ENCODE peak calls at places on chromosomes 13 and 19, in eight cellular contexts. B is NCI-H1105 treated with DMSO at 0.1 percent for 48 hours; A is fibroblast of mammary gland; L is stimulated activated CD8-positive, alpha-beta memory T cell treated with anti-CD3 and anti-CD28 coated beads, Interleukin-15, amount 100 ng/mL, for 4 hours; U is T-helper 22 cell; Z is mucosa of gallbladder; R is dermis blood vessel endothelial cell; V is NCI-H2081. Q is an unnamed sample.

GRCh38 chr13:74891610-74892009 is 590.4 kb downstream of the TBC1D4 start:
- DNase-seq in V (peak), Z (no peak), R (peak), U (no peak), A (peak), B (no peak), L (no peak), Q (no peak)

GRCh38 chr19:17138937-17139598 is 63.5 kb downstream of the MYO9B start:
- DNase-seq in V (no peak), A (no peak), Z (no peak), R (no peak), L (no peak), U (no peak), B (no peak), Q (no peak)

GRCh38 chr13:94641432-94641941 is 39.8 kb downstream of the GPR180 start:
- DNase-seq in B (peak), R (peak), U (no peak), A (peak), V (peak), Z (no peak), L (no peak), Q (no peak)

GRCh38 chr13:112248406-112248760 is 127.8 kb upstream of the SPACA7 start:
- DNase-seq in A (no peak), V (no peak), Z (no peak), R (no peak), L (no peak), U (no peak), B (no peak), Q (no peak)

GRCh38 chr13:95191821-95192220 is 109.4 kb downstream of the ABCC4 start:
- DNase-seq in A (peak), R (peak), V (peak), B (peak), U (no peak), L (no peak), Z (peak), Q (no peak)

GRCh38 chr13:113539822-113540221 is 44.7 kb upstream of the TFDP1 start:
- DNase-seq in U (no peak), V (no peak), A (peak), L (no peak), Z (no peak), R (no peak), B (no peak), Q (no peak)

GRCh38 chr19:48190288-48191284 is 20.1 kb downstream of the ZSWIM9 start:
- DNase-seq in Z (no peak), A (peak), U (peak), B (no peak), V (peak), L (peak), R (peak), Q (no peak)

GRCh38 chr13:93624371-93624777 is 397.8 kb downstream of the GPC6 start:
- DNase-seq in R (no peak), Z (no peak), V (no peak), A (peak), B (peak), L (no peak), U (no peak), Q (no peak)

GRCh38 chr13:87094646-87095045 is 576.5 kb upstream of the SLITRK5 start:
- DNase-seq in L (no peak), Z (no peak), V (no peak), R (no peak), A (peak), B (peak), U (no peak), Q (no peak)

GRCh38 chr13:19864018-19864338 is 529 bp upstream of the ZMYM5 start:
- DNase-seq in B (peak), U (peak), R (peak), A (peak), Z (peak), L (peak), V (peak), Q (peak)

GRCh38 chr13:110062777-110063442 is 244.0 kb downstream of the COL4A1 start:
- DNase-seq in R (no peak), U (no peak), A (no peak), B (no peak), V (no peak), Z (no peak), L (no peak), Q (no peak)

GRCh38 chr19:21749090-21749489 is 18.3 kb downstream of the ZNF100 start:
- DNase-seq in U (no peak), L (no peak), V (no peak), B (no peak), R (no peak), Z (no peak), A (peak), Q (no peak)

GRCh38 chr19:42313096-42313839 is at the start of gene TMEM145:
- DNase-seq in Z (no peak), A (peak), U (no peak), L (no peak), R (peak), V (peak), B (peak), Q (no peak)

GRCh38 chr19:18666784-18667183 is 16.7 kb upstream of the CRTC1 start:
- DNase-seq in L (no peak), V (no peak), A (no peak), R (no peak), U (no peak), Z (no peak), B (no peak), Q (no peak)

GRCh38 chr19:58553799-58554493 is 959 bp downstream of the CHMP2A start:
- DNase-seq in U (no peak), L (no peak), V (no peak), B (no peak), A (no peak), R (peak), Z (no peak), Q (no peak)

GRCh38 chr19:13027557-13027956 is 32.3 kb downstream of the NFIX start:
- DNase-seq in R (no peak), L (no peak), U (no peak), Z (no peak), B (no peak), V (no peak), A (no peak), Q (no peak)

GRCh38 chr13:46146898-46147297 is 35.1 kb downstream of the LCP1 start:
- DNase-seq in V (no peak), R (no peak), L (no peak), B (peak), U (no peak), Z (no peak), A (peak), Q (no peak)

GRCh38 chr19:43596842-43597461 is 557 bp downstream of the ZNF576 start:
- DNase-seq in L (no peak), A (no peak), V (peak), B (no peak), R (peak), Z (no peak), U (no peak), Q (no peak)

GRCh38 chr19:3006075-3006767 is 22.9 kb downstream of the TLE2 start:
- DNase-seq in U (no peak), B (no peak), L (no peak), R (no peak), V (no peak), Z (no peak), A (no peak), Q (no peak)

GRCh38 chr13:82800391-82800790 is 1081.9 kb downstream of the SLITRK1 start:
- DNase-seq in L (no peak), U (no peak), Z (no peak), R (no peak), A (peak), V (no peak), B (no peak), Q (no peak)

GRCh38 chr13:51684076-51684475 is 99.8 kb downstream of the WDFY2 start:
- DNase-seq in L (no peak), U (no peak), B (no peak), V (no peak), Z (no peak), R (no peak), A (peak), Q (no peak)

GRCh38 chr19:40686882-40687524 is 3.4 kb downstream of the NUMBL start:
- DNase-seq in R (no peak), A (no peak), U (no peak), Z (no peak), V (no peak), B (peak), L (no peak), Q (no peak)

GRCh38 chr19:5298502-5298901 is 42.1 kb downstream of the PTPRS start:
- DNase-seq in U (no peak), V (no peak), L (no peak), Z (peak), B (no peak), A (no peak), R (no peak), Q (peak)

GRCh38 chr13:50198508-50198907 is 183.3 kb downstream of the KCNRG start:
- DNase-seq in Z (no peak), B (peak), L (no peak), A (peak), R (peak), V (peak), U (no peak), Q (no peak)

GRCh38 chr13:35469781-35470380 is 6.6 kb downstream of the MAB21L1 start:
- DNase-seq in R (no peak), B (no peak), V (no peak), U (no peak), Z (no peak), A (no peak), L (no peak), Q (no peak)

GRCh38 chr19:49554701-49555181 is 25.6 kb downstream of the NOSIP start:
- DNase-seq in R (peak), Z (no peak), A (no peak), V (no peak), B (no peak), L (no peak), U (peak), Q (no peak)

GRCh38 chr19:18167975-18168645 is 5.5 kb upstream of the IFI30 start:
- DNase-seq in Z (no peak), L (no peak), V (no peak), U (no peak), A (peak), B (no peak), R (peak), Q (no peak)

GRCh38 chr19:47310819-47311218 is 1.2 kb downstream of the C5AR1 start:
- DNase-seq in Z (no peak), L (no peak), R (no peak), A (peak), B (peak), V (peak), U (no peak), Q (no peak)

GRCh38 chr13:49213997-49214916 is 5.9 kb upstream of the MLNR start:
- DNase-seq in Z (no peak), V (no peak), B (no peak), U (no peak), L (no peak), A (no peak), R (no peak), Q (no peak)

GRCh38 chr19:33677745-33678426 is 56.1 kb downstream of the CHST8 start:
- DNase-seq in A (no peak), B (no peak), V (no peak), L (no peak), R (no peak), Z (no peak), U (no peak), Q (peak)

GRCh38 chr13:76692326-76692725 is 193.9 kb downstream of the KCTD12 start:
- DNase-seq in U (no peak), A (no peak), Z (no peak), L (no peak), V (no peak), B (no peak), R (no peak), Q (no peak)

GRCh38 chr19:53945441-53945840 is 17.3 kb upstream of the CACNG8 start:
- DNase-seq in U (no peak), R (no peak), Z (no peak), B (no peak), A (peak), V (no peak), L (no peak), Q (no peak)

Q was measured in suprapubic skin.